ENCODE peak calls at places on chromosome 12, in six cellular contexts. One of them, this sample, is unnamed.

GRCh38 chr12:121797937-121798801 is 4.7 kb upstream of the RHOF start:
- DNase-seq in H1: no peak
- DNase-seq in GM12878: no peak
- DNase-seq in GM12892: no peak
- DNase-seq in K562: no peak
- DNase-seq in HepG2: no peak
- DNase-seq in this sample: no peak

GRCh38 chr12:61754214-61754613 is 506.0 kb upstream of the USP15 start:
- DNase-seq in K562: no peak
- DNase-seq in GM12892: no peak
- DNase-seq in H1: no peak
- DNase-seq in GM12878: no peak
- DNase-seq in HepG2: no peak
- DNase-seq in this sample: no peak

GRCh38 chr12:92051441-92051840 is 94.2 kb downstream of the BTG1 start:
- DNase-seq in GM12878: no peak
- DNase-seq in K562: no peak
- DNase-seq in GM12892: no peak
- DNase-seq in HepG2: no peak
- DNase-seq in H1: no peak
- DNase-seq in this sample: no peak

GRCh38 chr12:117564885-117565284 is 203.5 kb upstream of the NOS1 start:
- DNase-seq in H1: no peak
- DNase-seq in HepG2: no peak
- DNase-seq in GM12878: no peak
- DNase-seq in GM12892: no peak
- DNase-seq in K562: no peak
- DNase-seq in this sample: no peak

GRCh38 chr12:132169376-132169775 is 25.1 kb downstream of the NOC4L start:
- DNase-seq in HepG2: no peak
- DNase-seq in GM12878: no peak
- DNase-seq in K562: no peak
- DNase-seq in H1: no peak
- DNase-seq in GM12892: no peak
- DNase-seq in this sample: no peak

GRCh38 chr12:77943466-77943865 is 112.8 kb downstream of the NAV3 start:
- DNase-seq in K562: no peak
- DNase-seq in H1: no peak
- DNase-seq in GM12878: no peak
- DNase-seq in HepG2: no peak
- DNase-seq in GM12892: no peak
- DNase-seq in this sample: no peak

GRCh38 chr12:49762468-49762847 is 21.1 kb downstream of the TMBIM6 start:
- DNase-seq in H1: no peak
- DNase-seq in GM12892: no peak
- DNase-seq in K562: no peak
- DNase-seq in GM12878: no peak
- DNase-seq in HepG2: no peak
- DNase-seq in this sample: no peak

GRCh38 chr12:91058821-91059220 is 997 bp upstream of the KERA start:
- DNase-seq in HepG2: no peak
- DNase-seq in K562: no peak
- DNase-seq in H1: no peak
- DNase-seq in GM12878: no peak
- DNase-seq in GM12892: no peak
- DNase-seq in this sample: no peak

GRCh38 chr12:22656376-22656775 is 31.4 kb downstream of the ETNK1 start:
- DNase-seq in K562: no peak
- DNase-seq in HepG2: no peak
- DNase-seq in H1: no peak
- DNase-seq in GM12878: no peak
- DNase-seq in GM12892: no peak
- DNase-seq in this sample: no peak

GRCh38 chr12:69405466-69405865 is 45.9 kb downstream of the YEATS4 start:
- DNase-seq in K562: no peak
- DNase-seq in H1: no peak
- DNase-seq in GM12892: no peak
- DNase-seq in HepG2: peak; percentile 47
- DNase-seq in GM12878: no peak
- DNase-seq in this sample: no peak

GRCh38 chr12:95988506-95989275 is 7.5 kb downstream of the HAL start:
- DNase-seq in H1: no peak
- DNase-seq in HepG2: no peak
- DNase-seq in K562: no peak
- DNase-seq in GM12892: no peak
- DNase-seq in GM12878: no peak
- DNase-seq in this sample: no peak

GRCh38 chr12:96356831-96357230 is 43.4 kb downstream of the CDK17 start:
- DNase-seq in K562: no peak
- DNase-seq in GM12892: no peak
- DNase-seq in GM12878: no peak
- DNase-seq in H1: no peak
- DNase-seq in HepG2: no peak
- DNase-seq in this sample: no peak

GRCh38 chr12:123601602-123602489 is at the start of gene DDX55:
- DNase-seq in GM12878: peak; percentile 23
- DNase-seq in H1: peak; percentile 86
- DNase-seq in HepG2: peak; percentile 73
- DNase-seq in GM12892: peak; percentile 80
- DNase-seq in K562: peak; percentile 85
- DNase-seq in this sample: peak; percentile 82

GRCh38 chr12:131828671-131829350 is 618 bp downstream of the MMP17 start:
- DNase-seq in GM12892: no peak
- DNase-seq in HepG2: no peak
- DNase-seq in K562: peak; percentile 55
- DNase-seq in GM12878: no peak
- DNase-seq in H1: no peak
- DNase-seq in this sample: no peak

GRCh38 chr12:53950441-53950781 is 4.3 kb upstream of the HOXC12 start:
- DNase-seq in GM12878: no peak
- DNase-seq in H1: no peak
- DNase-seq in GM12892: no peak
- DNase-seq in K562: no peak
- DNase-seq in HepG2: no peak
- DNase-seq in this sample: no peak

GRCh38 chr12:75986001-75986739 is 45.4 kb downstream of the PHLDA1 start:
- DNase-seq in GM12878: no peak
- DNase-seq in GM12892: no peak
- DNase-seq in HepG2: peak; percentile 44
- DNase-seq in H1: no peak
- DNase-seq in K562: no peak
- DNase-seq in this sample: no peak

GRCh38 chr12:124646385-124647230 is 79.2 kb upstream of the NCOR2 start:
- DNase-seq in HepG2: no peak
- DNase-seq in K562: no peak
- DNase-seq in GM12878: peak; percentile 5
- DNase-seq in H1: peak; percentile 56
- DNase-seq in GM12892: no peak
- DNase-seq in this sample: peak; percentile 44

GRCh38 chr12:3930216-3930615 is 57.0 kb upstream of the PARP11 start:
- DNase-seq in H1: no peak
- DNase-seq in K562: no peak
- DNase-seq in GM12892: no peak
- DNase-seq in GM12878: no peak
- DNase-seq in HepG2: no peak
- DNase-seq in this sample: no peak

GRCh38 chr12:108313236-108313608 is 25.9 kb downstream of the CMKLR1 start:
- DNase-seq in H1: no peak
- DNase-seq in GM12892: no peak
- DNase-seq in K562: no peak
- DNase-seq in HepG2: no peak
- DNase-seq in GM12878: no peak
- DNase-seq in this sample: no peak

GRCh38 chr12:74963304-74963703 is 246.3 kb downstream of the KCNC2 start:
- DNase-seq in HepG2: no peak
- DNase-seq in H1: no peak
- DNase-seq in GM12892: no peak
- DNase-seq in K562: no peak
- DNase-seq in GM12878: no peak
- DNase-seq in this sample: no peak

GRCh38 chr12:93080452-93080851 is 151.4 kb upstream of the EEA1 start:
- DNase-seq in GM12878: no peak
- DNase-seq in H1: peak; percentile 48
- DNase-seq in K562: no peak
- DNase-seq in HepG2: no peak
- DNase-seq in GM12892: no peak
- DNase-seq in this sample: no peak

GRCh38 chr12:52249511-52250047 is 16.5 kb downstream of the KRT7 start:
- DNase-seq in GM12892: no peak
- DNase-seq in HepG2: no peak
- DNase-seq in K562: no peak
- DNase-seq in H1: no peak
- DNase-seq in GM12878: no peak
- DNase-seq in this sample: no peak

GRCh38 chr12:67766370-67766769 is 117.8 kb downstream of the DYRK2 start:
- DNase-seq in HepG2: no peak
- DNase-seq in GM12878: no peak
- DNase-seq in GM12892: no peak
- DNase-seq in H1: no peak
- DNase-seq in K562: no peak
- DNase-seq in this sample: no peak
- TF ChIP-seq TAF1 in HepG2: no peak
- TF ChIP-seq TAF1 in GM12878: no peak
- TF ChIP-seq TAF1 in GM12892: no peak
- TF ChIP-seq TAF1 in H1: no peak
- TF ChIP-seq TAF1 in K562: no peak
- TF ChIP-seq TAF1 in this sample: no peak

GRCh38 chr12:14774074-14774943 is 29.0 kb downstream of the WBP11 start:
- DNase-seq in GM12878: peak; percentile 66
- DNase-seq in K562: no peak
- DNase-seq in GM12892: peak; percentile 72
- DNase-seq in H1: peak; percentile 91
- DNase-seq in HepG2: peak; percentile 88
- DNase-seq in this sample: peak; percentile 53
- TF ChIP-seq POLR2A in GM12878: peak; percentile 95
- TF ChIP-seq POLR2A in K562: no peak
- TF ChIP-seq POLR2A in GM12892: peak; percentile 91
- TF ChIP-seq POLR2A in H1: peak; percentile 69
- TF ChIP-seq POLR2A in HepG2: peak; percentile 90
- TF ChIP-seq POLR2A in this sample: peak; percentile 87

GRCh38 chr12:110403146-110403974 is at the start of gene ANAPC7:
- DNase-seq in GM12892: peak; percentile 70
- DNase-seq in GM12878: peak; percentile 61
- DNase-seq in K562: peak; percentile 93
- DNase-seq in H1: peak; percentile 90
- DNase-seq in HepG2: peak; percentile 85
- DNase-seq in this sample: peak; percentile 73

GRCh38 chr12:110403975-110404675 is 617 bp upstream of the ANAPC7 start:
- DNase-seq in K562: peak; percentile 93
- DNase-seq in H1: peak; percentile 83
- DNase-seq in GM12878: no peak
- DNase-seq in HepG2: peak; percentile 68
- DNase-seq in GM12892: peak; percentile 69
- DNase-seq in this sample: peak; percentile 72
- TF ChIP-seq TAF1 in K562: no peak
- TF ChIP-seq TAF1 in H1: no peak
- TF ChIP-seq TAF1 in GM12878: peak; percentile 41
- TF ChIP-seq TAF1 in HepG2: no peak
- TF ChIP-seq TAF1 in GM12892: peak; percentile 47
- TF ChIP-seq TAF1 in this sample: no peak

DNA sequence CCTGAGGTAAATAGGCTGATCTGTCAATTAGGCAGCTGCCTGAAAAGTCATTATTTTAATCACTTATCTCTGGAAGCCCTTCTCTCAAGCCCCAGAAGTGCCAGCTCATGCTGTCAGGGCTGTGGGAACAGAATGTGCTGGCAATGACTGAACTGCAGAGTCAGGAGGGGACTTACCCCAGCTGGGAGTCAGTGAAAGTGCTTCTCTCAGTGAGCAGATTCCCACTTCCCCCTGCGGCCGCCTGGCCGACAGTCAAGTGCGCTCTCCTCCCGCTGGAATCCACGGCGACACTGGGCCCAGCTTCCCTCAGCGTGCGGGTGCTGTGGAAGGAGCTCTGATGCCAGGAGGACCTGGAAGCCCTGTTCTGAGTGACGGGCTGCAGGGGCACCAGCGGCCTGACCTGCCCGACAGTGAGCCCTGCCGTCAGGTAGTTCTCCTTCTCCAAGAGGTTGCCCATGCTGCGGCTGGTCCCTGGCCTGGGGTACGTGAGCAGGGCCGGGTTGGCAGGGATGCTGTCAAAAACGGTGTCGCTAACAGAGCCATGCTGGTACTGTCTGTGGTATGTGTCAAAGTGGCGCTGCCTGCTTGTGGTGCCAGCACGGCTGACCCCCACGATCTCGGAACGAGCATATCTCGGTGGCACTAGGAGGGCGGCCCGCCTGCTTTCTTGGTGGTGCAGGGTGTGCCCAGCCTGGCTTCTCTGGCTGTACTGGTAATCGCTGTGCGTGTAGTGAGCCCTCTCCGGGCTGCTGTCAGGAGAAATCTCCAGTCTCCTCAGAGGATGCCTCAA is 18.7 kb downstream of the PKP2 start:
- DNase-seq in GM12892: no peak
- DNase-seq in HepG2: no peak
- DNase-seq in GM12878: no peak
- DNase-seq in K562: no peak
- DNase-seq in H1: no peak
- DNase-seq in this sample: no peak
- TF ChIP-seq POLR2A in GM12892: no peak
- TF ChIP-seq POLR2A in HepG2: no peak
- TF ChIP-seq POLR2A in GM12878: no peak
- TF ChIP-seq POLR2A in K562: no peak
- TF ChIP-seq POLR2A in H1: no peak
- TF ChIP-seq POLR2A in this sample: no peak

DNA sequence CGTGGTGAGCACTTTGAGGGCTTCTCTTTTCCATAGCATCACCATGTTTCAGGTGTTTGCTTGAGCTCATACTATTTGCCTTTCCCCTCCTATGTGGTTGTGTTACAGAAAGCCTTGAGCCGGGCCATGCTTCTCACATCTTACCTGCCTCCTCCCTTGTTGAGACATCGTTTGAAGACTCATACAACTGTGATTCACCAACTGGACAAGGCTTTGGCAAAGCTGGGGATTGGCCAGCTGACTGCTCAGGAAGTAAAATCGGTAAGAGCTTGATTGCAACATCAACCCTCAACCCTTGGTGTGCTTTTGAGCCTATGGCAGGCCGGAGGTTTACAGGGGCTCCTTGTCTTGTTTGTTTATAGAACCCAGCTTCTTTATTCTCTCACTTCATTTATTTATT is 8.1 kb downstream of the LETMD1 start:
- DNase-seq in H1: no peak
- DNase-seq in GM12878: no peak
- DNase-seq in K562: no peak
- DNase-seq in GM12892: no peak
- DNase-seq in HepG2: no peak
- DNase-seq in this sample: no peak
- TF ChIP-seq TAF1 in H1: no peak
- TF ChIP-seq TAF1 in GM12878: no peak
- TF ChIP-seq TAF1 in K562: no peak
- TF ChIP-seq TAF1 in GM12892: no peak
- TF ChIP-seq TAF1 in HepG2: no peak
- TF ChIP-seq TAF1 in this sample: no peak